ENCODE peak calls at places on chromosomes 16 and 17, in ten cellular contexts. D is thoracic aorta; J is neuronal stem cell; R is body of pancreas; W is breast epithelium; X is neural progenitor cell; V is GM23338; Y is CD8-positive, alpha-beta memory T cell; H is esophagus squamous epithelium; N is tibial artery. I is an unnamed sample. For H3K4me1, the result is how much of the 10 kb centered on the place peaks cover.

GRCh38 chr17:56679148-56679766 is 85.8 kb downstream of the NOG start:
- DNase-seq in J (peak), W (no peak), H (no peak), V (peak), N (no peak), X (peak), Y (peak), D (no peak), R (peak), I (peak)

GRCh38 chr17:43014020-43014615 is 7.5 kb downstream of the IFI35 start:
- DNase-seq in Y (no peak), V (no peak), R (no peak), D (no peak), H (no peak), W (no peak), J (no peak), N (no peak), X (no peak), I (no peak)

GRCh38 chr16:82936941-82937551 is 310.3 kb downstream of the CDH13 start:
- DNase-seq in W (no peak), H (no peak), Y (no peak), J (no peak), D (no peak), X (no peak), V (no peak), R (no peak), N (no peak), I (no peak)

GRCh38 chr17:81500026-81500425 is 12.6 kb downstream of the ACTG1 start:
- DNase-seq in Y (no peak), J (no peak), D (no peak), V (peak), X (peak), H (no peak), R (no peak), W (no peak), N (no peak), I (peak)

GRCh38 chr17:10737168-10737622 is 7.4 kb upstream of the TMEM220 start:
- DNase-seq in Y (peak), N (no peak), R (peak), W (peak), X (peak), D (peak), H (no peak), J (no peak), V (peak), I (peak)

GRCh38 chr16:72590179-72590937 is 418.4 kb upstream of the PMFBP1 start:
- DNase-seq in R (no peak), J (no peak), Y (no peak), X (no peak), H (no peak), D (no peak), V (no peak), W (no peak), N (no peak), I (no peak)

GRCh38 chr16:47463771-47464624 is 2.9 kb downstream of the PHKB start:
- DNase-seq in D (no peak), V (no peak), N (no peak), H (no peak), X (peak), Y (no peak), W (no peak), R (no peak), J (no peak), I (no peak)

GRCh38 chr17:39981207-39982068 is 831 bp downstream of the PSMD3 start:
- DNase-seq in W (no peak), X (peak), Y (no peak), J (no peak), N (no peak), R (no peak), H (no peak), D (no peak), V (no peak), I (no peak)

GRCh38 chr16:12826559-12826958 is 22.9 kb upstream of the CPPED1 start:
- DNase-seq in H (no peak), Y (no peak), D (no peak), N (no peak), R (no peak), X (no peak), W (no peak), V (no peak), J (no peak), I (no peak)

GRCh38 chr17:79946352-79947231 is 89.1 kb downstream of the TBC1D16 start:
- DNase-seq in N (peak), D (no peak), W (no peak), R (no peak), X (no peak), J (no peak), H (no peak), Y (no peak), V (no peak), I (no peak)

GRCh38 chr16:89923640-89924297 is 627 bp downstream of the TUBB3 start:
- DNase-seq in J (peak), W (no peak), R (no peak), Y (no peak), N (peak), V (peak), H (no peak), D (no peak), X (peak), I (no peak)

GRCh38 chr17:5047446-5047845 is 12.2 kb upstream of the SLC52A1 start:
- DNase-seq in H (no peak), D (no peak), J (no peak), N (no peak), R (no peak), V (no peak), X (no peak), W (no peak), Y (no peak), I (no peak)

GRCh38 chr16:82773018-82773417 is 146.2 kb downstream of the CDH13 start:
- DNase-seq in D (no peak), N (no peak), R (no peak), X (no peak), H (no peak), Y (no peak), J (no peak), W (no peak), V (no peak), I (no peak)

GRCh38 chr17:73902416-73903181 is 258.4 kb upstream of the SDK2 start:
- DNase-seq in W (no peak), N (no peak), Y (peak), J (no peak), V (peak), D (no peak), H (no peak), R (peak), X (peak), I (no peak)

GRCh38 chr17:8079291-8080207 is 8.0 kb downstream of the ALOX12B start:
- DNase-seq in H (no peak), X (peak), V (peak), J (peak), D (no peak), W (no peak), R (peak), N (peak), Y (peak), I (peak)

GRCh38 chr17:59647288-59647687 is 27.6 kb downstream of the CLTC start:
- DNase-seq in Y (no peak), V (no peak), W (no peak), R (no peak), J (no peak), H (no peak), N (no peak), X (no peak), D (no peak), I (no peak)

GRCh38 chr16:86887416-86887815 is 309.1 kb downstream of the FOXL1 start:
- DNase-seq in X (no peak), R (no peak), V (no peak), H (no peak), W (no peak), D (no peak), J (no peak), N (peak), Y (no peak), I (no peak)

GRCh38 chr17:77679589-77679988 is 278.9 kb upstream of the TNRC6C start:
- DNase-seq in W (no peak), J (no peak), Y (no peak), V (no peak), R (no peak), D (no peak), H (no peak), X (no peak), N (peak), I (no peak)

GRCh38 chr17:72118588-72119279 is 2.1 kb upstream of the SOX9 start:
- DNase-seq in D (no peak), X (peak), J (peak), W (peak), N (peak), V (peak), R (peak), Y (no peak), H (no peak), I (peak)

GRCh38 chr17:850828-851759 is 68.9 kb downstream of the MRM3 start:
- DNase-seq in D (no peak), W (no peak), R (no peak), X (peak), V (no peak), Y (no peak), N (peak), J (no peak), H (no peak), I (no peak)

DNA sequence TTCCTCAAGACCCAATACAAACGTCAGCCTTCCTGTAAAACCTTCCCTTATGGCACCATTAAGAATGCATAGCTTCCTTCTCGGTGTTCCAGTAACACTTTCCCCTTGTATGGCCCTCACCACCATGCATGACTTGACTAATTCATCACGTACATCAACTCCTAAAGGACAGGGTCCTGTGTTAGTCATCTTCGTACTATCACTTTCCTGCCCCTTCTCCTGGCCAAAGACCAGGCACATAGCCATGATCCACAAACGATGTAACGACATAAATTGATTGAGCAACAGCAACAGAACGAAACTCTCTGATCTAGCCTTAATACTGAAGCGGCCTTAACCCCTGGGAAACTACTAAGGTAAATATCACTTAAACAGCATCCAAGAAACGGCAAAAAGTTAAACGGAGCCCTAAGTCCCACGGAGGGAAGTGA is 600 bp downstream of the PSMD12 start:
- DNase-seq in H (no peak), R (no peak), W (no peak), Y (no peak), V (no peak), J (no peak), X (no peak), D (no peak), N (no peak), I (peak)
- H3K4me1 ChIP-seq in H (half or more), R (under half), W (under half), Y (under half), V (under half), J (under half), X (under half), D (under half), N (under half), I (half or more)

DNA sequence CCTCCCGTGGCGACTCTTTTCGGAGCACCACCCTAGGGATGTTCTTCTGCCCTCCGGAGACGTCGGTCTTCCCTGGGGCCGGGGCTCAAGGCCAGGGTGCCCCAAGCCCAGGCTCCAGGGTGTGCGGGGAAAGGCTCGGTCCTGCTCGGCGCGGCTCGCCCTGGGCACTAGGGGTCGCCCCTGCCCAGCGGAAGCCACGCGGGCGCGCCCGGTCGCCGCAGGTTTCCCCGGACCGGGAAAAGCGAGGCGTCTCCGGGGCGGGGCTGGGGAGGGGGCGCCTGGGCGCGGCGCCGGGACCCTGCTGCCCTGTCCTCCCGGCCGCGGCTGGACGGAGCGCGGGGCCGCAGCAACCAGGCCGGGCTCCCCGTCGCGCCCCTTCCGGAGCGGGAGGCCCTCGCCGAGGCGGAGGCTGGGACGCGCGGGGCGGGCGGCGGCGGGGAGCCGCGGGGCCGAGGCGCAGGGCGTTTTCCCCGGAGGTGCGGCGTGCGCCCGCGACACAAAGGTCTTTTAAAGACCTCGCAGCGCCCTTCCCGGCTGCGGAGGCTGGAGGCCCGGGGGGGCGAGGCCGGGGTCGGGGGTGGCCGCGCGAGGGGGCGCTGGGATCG is 76.4 kb downstream of the MRC2 start:
- DNase-seq in R (peak), X (peak), Y (peak), N (peak), V (peak), W (no peak), J (peak), D (no peak), H (no peak), I (peak)
- H3K27ac ChIP-seq in R (peak), X (no peak), Y (peak), N (peak), V (no peak), W (peak), J (no peak), D (no peak), H (peak), I (no peak)

GRCh38 chr16:11136600-11136999 is 119.4 kb downstream of the SOCS1 start:
- DNase-seq in V (no peak), N (peak), W (peak), H (no peak), J (no peak), R (peak), X (no peak), Y (no peak), D (no peak), I (no peak)

GRCh38 chr16:11139624-11140375 is 116.2 kb downstream of the SOCS1 start:
- DNase-seq in V (no peak), J (no peak), D (no peak), H (no peak), W (no peak), N (peak), X (peak), R (no peak), Y (peak), I (peak)

GRCh38 chr16:11138769-11139623 is 117.0 kb downstream of the SOCS1 start:
- DNase-seq in N (peak), D (no peak), V (no peak), J (no peak), H (no peak), X (no peak), R (no peak), W (no peak), Y (no peak), I (no peak)

GRCh38 chr16:11140466-11140865 is 115.5 kb downstream of the SOCS1 start:
- DNase-seq in Y (no peak), D (no peak), V (no peak), W (no peak), N (peak), H (no peak), R (no peak), J (no peak), X (no peak), I (no peak)

GRCh38 chr16:11138026-11138768 is 117.8 kb downstream of the SOCS1 start:
- DNase-seq in H (no peak), N (peak), Y (no peak), D (no peak), R (no peak), J (no peak), V (no peak), X (no peak), W (no peak), I (no peak)
- H3K4me1 ChIP-seq in H (half or more), N (under half), Y (under half), D (under half), R (under half), J (under half), V (under half), X (under half), W (under half), I (under half)

GRCh38 chr16:81237942-81238295 is 570 bp upstream of the BCO1 start:
- DNase-seq in V (no peak), W (no peak), R (no peak), J (no peak), H (no peak), N (no peak), D (no peak), Y (no peak), X (peak), I (no peak)
- H3K27ac ChIP-seq in V (peak), W (peak), R (peak), J (peak), H (peak), N (no peak), D (no peak), Y (no peak), X (peak), I (no peak)

I was measured in CD4-positive, alpha-beta memory T cell.